ENCODE peak calls at places on chromosome 21, in seven cellular contexts. One of them, this sample, is unnamed.

GRCh38 chr21:22728091-22728490 is 1729.9 kb downstream of the NCAM2 start:
- DNase-seq in GM13976: no peak
- DNase-seq in activated T-cell treated with anti-CD3 and anti-CD28 coated beads for 1 hour: no peak
- DNase-seq in anterior cingulate cortex: no peak
- DNase-seq in HTR-8/SVneo: no peak
- DNase-seq in islet precursor cell: no peak
- DNase-seq in mammary epithelial cell: peak
- DNase-seq in this sample: no peak

GRCh38 chr21:34630536-34631143 is 15.7 kb upstream of the RCAN1 start:
- DNase-seq in mammary epithelial cell: peak
- DNase-seq in anterior cingulate cortex: no peak
- DNase-seq in GM13976: peak
- DNase-seq in islet precursor cell: peak
- DNase-seq in activated T-cell treated with anti-CD3 and anti-CD28 coated beads for 1 hour: no peak
- DNase-seq in HTR-8/SVneo: peak
- DNase-seq in this sample: peak

GRCh38 chr21:44767834-44768831 is 33.5 kb downstream of the UBE2G2 start:
- DNase-seq in activated T-cell treated with anti-CD3 and anti-CD28 coated beads for 1 hour: no peak
- DNase-seq in anterior cingulate cortex: no peak
- DNase-seq in GM13976: no peak
- DNase-seq in islet precursor cell: peak
- DNase-seq in HTR-8/SVneo: no peak
- DNase-seq in mammary epithelial cell: no peak
- DNase-seq in this sample: no peak

GRCh38 chr21:17818158-17819113 is 720 bp downstream of the C21orf91 start:
- DNase-seq in GM13976: no peak
- DNase-seq in activated T-cell treated with anti-CD3 and anti-CD28 coated beads for 1 hour: peak
- DNase-seq in mammary epithelial cell: peak
- DNase-seq in islet precursor cell: peak
- DNase-seq in HTR-8/SVneo: no peak
- DNase-seq in anterior cingulate cortex: no peak
- DNase-seq in this sample: peak

GRCh38 chr21:35428489-35428888 is 379.4 kb upstream of the RUNX1 start:
- DNase-seq in HTR-8/SVneo: no peak
- DNase-seq in activated T-cell treated with anti-CD3 and anti-CD28 coated beads for 1 hour: peak
- DNase-seq in GM13976: no peak
- DNase-seq in anterior cingulate cortex: no peak
- DNase-seq in mammary epithelial cell: no peak
- DNase-seq in islet precursor cell: peak
- DNase-seq in this sample: peak

GRCh38 chr21:42680429-42680828 is 27.0 kb downstream of the PDE9A start:
- DNase-seq in activated T-cell treated with anti-CD3 and anti-CD28 coated beads for 1 hour: no peak
- DNase-seq in mammary epithelial cell: no peak
- DNase-seq in islet precursor cell: no peak
- DNase-seq in anterior cingulate cortex: no peak
- DNase-seq in GM13976: no peak
- DNase-seq in HTR-8/SVneo: no peak
- DNase-seq in this sample: no peak

GRCh38 chr21:37356710-37357109 is 9.9 kb upstream of the DYRK1A start:
- DNase-seq in HTR-8/SVneo: no peak
- DNase-seq in activated T-cell treated with anti-CD3 and anti-CD28 coated beads for 1 hour: no peak
- DNase-seq in GM13976: no peak
- DNase-seq in islet precursor cell: no peak
- DNase-seq in mammary epithelial cell: peak
- DNase-seq in anterior cingulate cortex: no peak
- DNase-seq in this sample: no peak

GRCh38 chr21:42548687-42549406 is 35.2 kb downstream of the SLC37A1 start:
- DNase-seq in anterior cingulate cortex: no peak
- DNase-seq in HTR-8/SVneo: no peak
- DNase-seq in mammary epithelial cell: no peak
- DNase-seq in activated T-cell treated with anti-CD3 and anti-CD28 coated beads for 1 hour: no peak
- DNase-seq in islet precursor cell: no peak
- DNase-seq in GM13976: no peak
- DNase-seq in this sample: no peak